ENCODE peak calls at places on chromosomes 7 and 10, in eight cellular contexts. Q is SK-N-SH, E is esophagus muscularis mucosa, A is A549, L is upper lobe of left lung, D is ovary, O is HepG2, Z is suprapubic skin. M is an unnamed sample.

GRCh38 chr7:30937426-30937825 is 25.8 kb downstream of the AQP1 start:
- DNase-seq in O (no peak), Z (no peak), L (no peak), E (no peak), Q (no peak), A (no peak), D (no peak), M (no peak)

GRCh38 chr10:125012851-125013528 is 71.1 kb downstream of the ZRANB1 start:
- DNase-seq in E (no peak), Q (no peak), D (no peak), O (no peak), A (no peak), L (no peak), Z (no peak), M (no peak)

GRCh38 chr10:12193193-12193592 is 2.5 kb downstream of the NUDT5 start:
- DNase-seq in O (no peak), Q (no peak), Z (no peak), A (no peak), L (no peak), E (no peak), D (no peak), M (no peak)

GRCh38 chr7:37109853-37110252 is 338.8 kb downstream of the ELMO1 start:
- DNase-seq in Q (peak), L (no peak), D (no peak), Z (no peak), E (no peak), O (peak), A (no peak), M (no peak)

GRCh38 chr7:94367940-94368339 is 26.8 kb upstream of the COL1A2 start:
- DNase-seq in A (no peak), O (no peak), D (no peak), E (no peak), Q (no peak), Z (no peak), L (no peak), M (no peak)

GRCh38 chr10:50937230-50937907 is 51.9 kb upstream of the A1CF start:
- DNase-seq in Z (no peak), D (no peak), O (peak), A (peak), Q (peak), E (no peak), L (no peak), M (no peak)

GRCh38 chr7:55026086-55026790 is 7.4 kb downstream of the EGFR start:
- DNase-seq in E (peak), D (no peak), Z (no peak), Q (no peak), L (no peak), O (no peak), A (no peak), M (no peak)

GRCh38 chr10:5888843-5889623 is 660 bp downstream of the ANKRD16 start:
- DNase-seq in Z (peak), E (no peak), L (peak), O (peak), D (no peak), A (peak), Q (peak), M (peak)

GRCh38 chr10:119235381-119235780 is 28.0 kb downstream of the GRK5 start:
- DNase-seq in D (peak), E (no peak), Q (no peak), A (no peak), L (no peak), O (no peak), Z (no peak), M (no peak)

GRCh38 chr7:25982684-25983083 is 169.3 kb upstream of the NFE2L3 start:
- DNase-seq in Z (no peak), L (no peak), O (no peak), E (no peak), Q (no peak), A (no peak), D (no peak), M (no peak)

GRCh38 chr10:6665847-6666246 is 85.8 kb upstream of the PRKCQ start:
- DNase-seq in E (no peak), O (no peak), Q (peak), D (no peak), A (no peak), Z (no peak), L (no peak), M (no peak)

GRCh38 chr7:150939052-150939810 is 38.9 kb downstream of the KCNH2 start:
- DNase-seq in D (no peak), A (no peak), E (no peak), Q (peak), Z (peak), O (no peak), L (no peak), M (no peak)

GRCh38 chr10:72009430-72010081 is 45.4 kb downstream of the CHST3 start:
- DNase-seq in Q (peak), D (peak), O (no peak), A (no peak), E (peak), L (no peak), Z (peak), M (peak)

GRCh38 chr10:67837519-67838314 is at the start of gene DNAJC12:
- DNase-seq in Q (peak), E (peak), Z (no peak), O (peak), A (peak), D (no peak), L (no peak), M (no peak)

GRCh38 chr10:123009105-123009805 is 449 bp downstream of the ACADSB start:
- DNase-seq in Q (peak), O (no peak), A (no peak), E (no peak), L (peak), Z (peak), D (peak), M (peak)

GRCh38 chr7:151086802-151087246 is 549 bp downstream of the AGAP3 start:
- DNase-seq in E (no peak), O (no peak), D (no peak), L (peak), Q (peak), A (no peak), Z (no peak), M (no peak)

GRCh38 chr7:156017916-156018700 is 205.8 kb upstream of the SHH start:
- DNase-seq in Z (no peak), L (no peak), O (no peak), E (no peak), Q (no peak), A (no peak), D (no peak), M (peak)

GRCh38 chr7:134593530-134594392 is 44.9 kb downstream of the AKR1B15 start:
- DNase-seq in L (no peak), O (peak), Q (peak), E (no peak), D (peak), A (peak), Z (no peak), M (peak)

GRCh38 chr10:113326160-113327111 is 226.4 kb upstream of the HABP2 start:
- DNase-seq in L (no peak), Q (peak), E (no peak), A (peak), D (no peak), Z (peak), O (peak), M (no peak)

GRCh38 chr7:117164578-117164977 is 158.3 kb downstream of the WNT2 start:
- DNase-seq in Q (no peak), E (no peak), A (no peak), L (no peak), O (no peak), Z (no peak), D (no peak), M (no peak)

GRCh38 chr10:34205452-34205851 is 609.6 kb downstream of the PARD3 start:
- DNase-seq in Q (no peak), A (no peak), L (no peak), E (no peak), Z (no peak), D (no peak), O (no peak), M (no peak)

GRCh38 chr7:151461096-151461941 is 21.4 kb upstream of the CRYGN start:
- DNase-seq in L (no peak), D (no peak), Z (peak), E (no peak), Q (no peak), A (no peak), O (no peak), M (no peak)

GRCh38 chr10:16992611-16993119 is 136.9 kb downstream of the CUBN start:
- DNase-seq in Q (no peak), O (no peak), D (no peak), L (no peak), Z (no peak), A (no peak), E (no peak), M (no peak)

GRCh38 chr7:120837599-120837998 is 20.3 kb downstream of the TSPAN12 start:
- DNase-seq in A (no peak), Z (no peak), E (no peak), L (no peak), D (no peak), Q (no peak), O (no peak), M (no peak)

GRCh38 chr10:93458821-93459257 is 23.3 kb downstream of the MYOF start:
- DNase-seq in L (no peak), E (peak), O (peak), A (peak), Z (peak), D (peak), Q (no peak), M (peak)

GRCh38 chr7:50379082-50379481 is 71.1 kb downstream of the FIGNL1 start:
- DNase-seq in Z (no peak), A (no peak), Q (no peak), E (no peak), L (no peak), D (no peak), O (peak), M (no peak)

GRCh38 chr10:114806572-114807391 is 14.8 kb upstream of the FHIP2A start:
- DNase-seq in Z (no peak), E (no peak), D (no peak), A (no peak), O (no peak), Q (no peak), L (no peak), M (no peak)

GRCh38 chr10:132540456-132540855 is 2.9 kb downstream of the INPP5A start:
- DNase-seq in L (no peak), E (no peak), D (peak), Q (no peak), O (no peak), A (no peak), Z (peak), M (peak)

GRCh38 chr10:132539431-132539839 is 1.8 kb downstream of the INPP5A start:
- DNase-seq in Z (peak), Q (no peak), O (no peak), A (no peak), E (no peak), D (peak), L (peak), M (peak)

GRCh38 chr10:132541129-132541528 is 3.5 kb downstream of the INPP5A start:
- DNase-seq in A (no peak), D (peak), E (no peak), O (no peak), Q (no peak), L (no peak), Z (peak), M (no peak)

GRCh38 chr10:132538790-132539421 is 1.3 kb downstream of the INPP5A start:
- DNase-seq in Z (peak), L (no peak), Q (peak), D (peak), O (no peak), E (no peak), A (no peak), M (no peak)

GRCh38 chr10:132539894-132540293 is 2.3 kb downstream of the INPP5A start:
- DNase-seq in Z (no peak), D (no peak), E (no peak), O (no peak), Q (no peak), A (no peak), L (no peak), M (no peak)
- H3K4me3 ChIP-seq in Z (peak), D (peak), E (peak), O (no peak), Q (no peak), A (no peak), L (no peak), M (peak)

GRCh38 chr7:158259141-158259540 is 328.5 kb downstream of the PTPRN2 start:
- DNase-seq in A (no peak), D (no peak), O (no peak), E (no peak), Z (no peak), Q (no peak), L (no peak), M (no peak)

GRCh38 chr7:158259671-158260423 is 327.8 kb downstream of the PTPRN2 start:
- DNase-seq in D (no peak), E (no peak), Z (no peak), Q (no peak), A (no peak), L (no peak), O (no peak), M (no peak)

GRCh38 chr7:158262284-158263109 is 325.1 kb downstream of the PTPRN2 start:
- DNase-seq in Q (no peak), E (no peak), L (no peak), O (no peak), A (no peak), D (no peak), Z (no peak), M (no peak)

GRCh38 chr7:158261362-158262235 is 326.0 kb downstream of the PTPRN2 start:
- DNase-seq in E (no peak), D (no peak), O (no peak), Q (no peak), L (peak), A (no peak), Z (no peak), M (no peak)

DNA sequence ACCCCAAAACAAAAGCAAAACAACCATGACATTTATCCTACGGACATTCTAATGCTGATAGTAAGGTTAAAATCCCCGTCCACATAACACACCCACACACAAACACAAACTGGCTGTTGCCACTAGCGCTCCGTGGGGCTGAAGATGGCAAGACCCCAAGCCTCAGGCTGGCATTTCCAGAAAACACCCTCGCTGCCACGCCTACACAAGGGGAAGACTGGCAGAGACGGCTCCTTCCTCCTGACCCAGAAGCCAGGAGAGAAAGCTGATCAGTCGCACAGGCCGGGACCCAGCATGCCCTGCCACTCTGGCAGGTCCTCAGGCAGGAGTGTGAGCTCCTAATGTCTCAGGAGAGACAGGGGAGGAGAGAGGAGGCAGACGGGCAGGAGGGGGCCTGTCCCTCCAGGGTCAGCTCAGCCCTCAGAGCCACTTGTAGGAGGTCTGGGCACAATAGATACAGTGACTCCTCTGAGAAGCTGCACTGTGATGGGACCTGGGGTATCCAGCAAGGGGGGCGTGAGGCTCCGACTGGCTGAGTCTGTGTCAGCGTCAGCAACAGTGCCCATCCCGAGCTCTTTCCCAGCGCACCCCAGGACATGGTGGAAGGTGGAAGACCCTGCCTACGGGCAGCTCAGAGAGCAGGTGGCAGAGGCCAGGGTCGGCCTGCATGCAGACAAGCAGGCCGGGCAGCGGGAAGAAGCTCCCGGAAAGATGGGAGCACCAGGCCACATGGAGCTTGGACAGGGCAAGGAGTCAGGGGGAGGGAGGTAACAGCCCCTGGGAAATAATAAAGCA is 326.9 kb downstream of the PTPRN2 start:
- DNase-seq in E (no peak), L (no peak), D (no peak), Q (no peak), O (no peak), Z (no peak), A (no peak), M (no peak)
- TF ChIP-seq EP300 in E (no peak), L (no peak), D (no peak), Q (no peak), O (no peak), Z (no peak), A (no peak), M (no peak)

GRCh38 chr10:11034762-11035161 is 17.1 kb downstream of the CELF2 start:
- DNase-seq in Z (no peak), Q (no peak), D (no peak), O (no peak), E (no peak), A (no peak), L (no peak), M (no peak)

GRCh38 chr10:11035318-11035920 is 17.7 kb downstream of the CELF2 start:
- DNase-seq in Z (peak), E (no peak), D (no peak), O (no peak), Q (no peak), L (no peak), A (no peak), M (no peak)

GRCh38 chr10:11042375-11042774 is 24.7 kb downstream of the CELF2 start:
- DNase-seq in L (no peak), Q (no peak), Z (no peak), E (no peak), A (no peak), O (no peak), D (no peak), M (no peak)

DNA sequence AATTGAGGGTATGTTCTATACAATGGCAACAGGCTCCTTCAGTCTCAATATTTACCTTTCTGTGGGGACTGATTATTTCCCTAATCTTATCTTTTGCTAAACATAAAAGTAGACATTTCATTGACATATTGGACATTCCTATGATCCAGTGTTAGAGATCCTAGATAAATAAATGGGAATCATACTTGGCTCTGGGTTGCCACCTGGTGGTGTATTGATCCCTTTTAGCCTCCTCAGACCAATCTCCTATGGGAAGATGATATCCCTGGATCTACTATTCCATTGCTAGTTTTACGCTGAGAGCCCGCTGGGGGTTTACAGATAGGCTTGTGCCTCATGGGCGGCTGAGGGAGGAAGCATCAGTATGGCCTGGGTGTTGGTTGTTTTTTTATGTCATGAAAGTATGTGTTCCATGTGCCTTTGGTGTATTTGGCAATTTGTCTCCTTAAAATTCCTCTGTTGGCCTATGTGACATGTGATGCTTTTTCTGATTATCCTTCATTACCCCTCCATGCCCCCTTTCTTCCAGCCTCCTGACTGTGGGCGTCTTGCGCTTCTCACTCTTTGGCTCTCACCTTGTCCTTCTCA is 18.8 kb downstream of the CELF2 start:
- DNase-seq in A (peak), O (peak), Q (peak), D (no peak), Z (no peak), E (no peak), L (no peak), M (peak)
- TF ChIP-seq CTCF in A (peak), O (peak), Q (peak), D (peak), Z (peak), E (peak), L (peak), M (no peak)

GRCh38 chr7:66267249-66267648 is 62.1 kb downstream of the TPST1 start:
- DNase-seq in O (no peak), Q (no peak), Z (no peak), L (no peak), A (no peak), D (peak), E (no peak), M (no peak)
- H3K4me3 ChIP-seq in O (no peak), Q (no peak), Z (no peak), L (no peak), A (no peak), D (no peak), E (peak), M (no peak)

DNA sequence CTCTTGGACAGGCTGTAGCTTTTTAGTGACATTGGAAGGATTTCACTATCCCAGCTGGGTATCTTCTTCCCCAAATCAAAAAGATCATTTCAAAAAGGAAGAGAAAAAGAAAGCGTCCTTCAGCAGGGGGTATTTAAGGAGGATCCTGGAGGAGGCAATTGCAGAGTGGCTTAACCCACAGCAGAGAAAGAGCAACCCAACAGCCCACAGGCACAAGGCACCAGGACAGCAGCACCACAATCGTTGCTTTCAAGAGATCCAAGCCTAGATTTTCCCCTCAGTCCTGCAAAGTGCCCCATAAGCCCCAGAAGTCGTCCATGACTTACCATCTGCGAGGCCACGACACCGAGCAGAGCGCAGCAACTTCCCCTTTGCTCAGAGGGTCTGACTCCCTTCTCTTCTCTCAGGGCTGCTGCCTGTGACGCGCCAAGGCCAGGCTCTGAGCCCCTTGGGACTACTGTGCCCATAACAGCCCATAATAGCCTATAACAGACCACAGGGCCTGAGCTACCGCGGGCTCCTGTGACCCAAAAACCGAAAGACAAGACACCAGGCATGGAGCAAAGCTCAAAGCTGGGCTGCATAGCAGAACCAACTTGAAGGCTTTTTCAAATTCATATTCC is 19.7 kb downstream of the PIK3AP1 start:
- DNase-seq in E (no peak), A (no peak), D (no peak), Q (no peak), L (no peak), Z (no peak), O (no peak), M (no peak)
- TF ChIP-seq EP300 in E (no peak), A (no peak), D (no peak), Q (no peak), L (no peak), Z (no peak), O (no peak), M (no peak)

M was measured in stomach.